ENCODE peak calls at places on chromosome 15, in nine cellular contexts. H, Z, J, U, L, F, W, T and O are unnamed samples.

GRCh38 chr15:52247481-52247880 is 48.1 kb downstream of the MYO5C start:
- DNase-seq in U (no peak), F (no peak), T (no peak), Z (no peak), H (no peak), L (no peak), J (no peak), W (no peak), O (no peak)

GRCh38 chr15:30065025-30065801 is 17.5 kb upstream of the GOLGA8J start:
- DNase-seq in U (peak; percentile 93), T (no peak), Z (no peak), H (no peak), L (no peak), W (no peak), J (no peak), F (no peak), O (no peak)

GRCh38 chr15:69854521-69855171 is 243.1 kb downstream of the TLE3 start:
- DNase-seq in T (no peak), W (no peak), U (peak; percentile 85), F (no peak), Z (no peak), J (no peak), L (no peak), H (no peak), O (no peak)

GRCh38 chr15:31197497-31198414 is 96.2 kb upstream of the TRPM1 start:
- DNase-seq in H (peak; percentile 78), J (no peak), U (no peak), Z (no peak), T (peak; percentile 52), W (no peak), F (no peak), L (no peak), O (peak; percentile 36)

GRCh38 chr15:36856339-36856973 is 243.9 kb downstream of the MEIS2 start:
- DNase-seq in T (no peak), J (no peak), W (no peak), L (no peak), U (no peak), H (no peak), Z (no peak), F (no peak), O (no peak)

GRCh38 chr15:70494861-70495571 is 268.3 kb downstream of the UACA start:
- DNase-seq in T (peak; percentile 25), J (no peak), L (peak; percentile 80), Z (no peak), H (no peak), W (no peak), U (peak; percentile 65), F (no peak), O (no peak)

GRCh38 chr15:53208759-53209158 is 418.6 kb upstream of the ONECUT1 start:
- DNase-seq in F (no peak), H (no peak), L (no peak), W (no peak), T (no peak), U (no peak), Z (no peak), J (no peak), O (no peak)

GRCh38 chr15:56981160-56981559 is 62.7 kb downstream of the TCF12 start:
- DNase-seq in H (no peak), J (no peak), U (no peak), L (no peak), T (no peak), Z (no peak), F (no peak), W (no peak), O (no peak)

GRCh38 chr15:71920573-71920972 is 110.2 kb downstream of the NR2E3 start:
- DNase-seq in Z (no peak), H (no peak), L (no peak), U (no peak), W (no peak), J (no peak), F (no peak), T (no peak), O (no peak)

GRCh38 chr15:38072507-38073277 is 138.3 kb downstream of the TMCO5A start:
- DNase-seq in Z (peak; percentile 77), J (peak; percentile 82), T (no peak), H (peak; percentile 66), W (no peak), F (peak; percentile 74), L (no peak), U (peak; percentile 77), O (peak; percentile 76)

GRCh38 chr15:63565784-63566183 is 31.4 kb upstream of the FBXL22 start:
- DNase-seq in T (no peak), W (no peak), U (no peak), H (no peak), J (no peak), L (no peak), Z (no peak), F (no peak), O (no peak)